ENCODE peak calls at places on chromosomes 2 and 18, in seven cellular contexts. W is PC-3, L is kidney, U is tibial artery, G is GM23248, Z is IMR-90, O is left ventricle myocardium inferior. N is an unnamed sample.
A peak's percentile ranks its signal among the peaks of the same experiment; 100 is the strongest.

GRCh38 chr2:73642338-73643018 is at the start of gene NAT8:
- DNase-seq in W (peak; percentile 28), O (no peak), L (no peak), G (no peak), Z (no peak), U (no peak), N (no peak)

GRCh38 chr2:147255812-147256211 is 589.0 kb upstream of the ACVR2A start:
- DNase-seq in Z (no peak), O (no peak), L (no peak), W (no peak), U (no peak), G (no peak), N (no peak)

GRCh38 chr2:47309952-47310800 is 92.8 kb upstream of the MSH2 start:
- DNase-seq in O (no peak), W (no peak), U (no peak), G (peak; percentile 46), Z (peak; percentile 51), L (no peak), N (no peak)

GRCh38 chr2:240349133-240350005 is 86.1 kb upstream of the GPC1 start:
- DNase-seq in Z (no peak), W (no peak), L (no peak), U (no peak), O (no peak), G (no peak), N (no peak)

GRCh38 chr18:24212939-24213338 is 74.1 kb downstream of the CABYR start:
- DNase-seq in W (peak; percentile 97), L (no peak), G (peak; percentile 77), U (no peak), O (no peak), Z (peak; percentile 96), N (no peak)

GRCh38 chr18:9535430-9535972 is 60.2 kb downstream of the RALBP1 start:
- DNase-seq in Z (peak; percentile 96), O (no peak), G (peak; percentile 97), W (peak; percentile 24), U (peak; percentile 46), L (peak; percentile 10), N (no peak)

GRCh38 chr2:206993512-206993911 is 54.2 kb downstream of the CPO start:
- DNase-seq in L (no peak), W (no peak), O (no peak), U (no peak), G (no peak), Z (peak; percentile 28), N (no peak)

GRCh38 chr2:239519081-239519920 is 118.5 kb upstream of the HDAC4 start:
- DNase-seq in L (peak; percentile 64), U (no peak), G (no peak), O (peak; percentile 60), W (no peak), Z (no peak), N (no peak)

GRCh38 chr2:134657650-134658250 is 61.0 kb downstream of the TMEM163 start:
- DNase-seq in O (no peak), Z (no peak), L (no peak), G (peak; percentile 30), U (no peak), W (peak; percentile 57), N (no peak)

GRCh38 chr2:174874081-174874480 is 109.8 kb upstream of the CHRNA1 start:
- DNase-seq in L (no peak), O (no peak), G (peak; percentile 18), W (no peak), Z (no peak), U (no peak), N (no peak)

GRCh38 chr2:186664644-186665043 is 29.2 kb upstream of the FAM171B start:
- DNase-seq in O (no peak), L (no peak), Z (no peak), G (no peak), W (no peak), U (no peak), N (no peak)

GRCh38 chr2:239182981-239183791 is 217.6 kb downstream of the HDAC4 start:
- DNase-seq in G (no peak), W (no peak), Z (no peak), O (peak; percentile 10), L (peak; percentile 66), U (peak; percentile 17), N (peak; percentile 57)

GRCh38 chr18:57881818-57882413 is 78.8 kb upstream of the ATP8B1 start:
- DNase-seq in Z (peak; percentile 86), G (peak; percentile 86), L (no peak), O (peak; percentile 37), W (peak; percentile 76), U (peak; percentile 61), N (peak; percentile 72)

GRCh38 chr2:181275643-181276070 is 181.5 kb upstream of the ITGA4 start:
- DNase-seq in W (no peak), U (no peak), Z (no peak), L (no peak), G (no peak), O (no peak), N (no peak)

GRCh38 chr2:180872256-180872655 is 108.1 kb upstream of the UBE2E3 start:
- DNase-seq in G (peak; percentile 55), W (no peak), L (no peak), U (no peak), Z (peak; percentile 53), O (no peak), N (no peak)

GRCh38 chr2:131366643-131367042 is 2.7 kb upstream of the RAB6D start:
- DNase-seq in G (no peak), W (no peak), O (no peak), Z (no peak), L (no peak), U (no peak), N (no peak)

GRCh38 chr2:178512491-178512890 is 32.2 kb downstream of the PLEKHA3 start:
- DNase-seq in W (peak; percentile 86), L (no peak), O (no peak), U (no peak), Z (peak; percentile 29), G (peak; percentile 72), N (no peak)

GRCh38 chr2:10430886-10431622 is 17.1 kb downstream of the ODC1 start:
- DNase-seq in G (no peak), O (no peak), U (no peak), Z (no peak), L (no peak), W (no peak), N (no peak)

GRCh38 chr2:176409671-176410070 is 140.4 kb downstream of the MTX2 start:
- DNase-seq in Z (no peak), G (no peak), L (no peak), U (no peak), O (no peak), W (peak; percentile 0), N (no peak)

GRCh38 chr2:67259581-67260347 is 137.4 kb upstream of the ETAA1 start:
- DNase-seq in G (peak; percentile 95), Z (peak; percentile 94), U (peak; percentile 29), W (peak; percentile 86), O (peak; percentile 32), L (no peak), N (no peak)

GRCh38 chr18:59514193-59514592 is 155.1 kb upstream of the LMAN1 start:
- DNase-seq in O (peak; percentile 72), L (peak; percentile 85), W (no peak), G (peak; percentile 59), Z (peak; percentile 73), U (peak; percentile 88), N (no peak)

GRCh38 chr2:28366149-28366495 is 26.5 kb upstream of the FOSL2 start:
- DNase-seq in O (no peak), G (no peak), W (no peak), U (no peak), Z (no peak), L (no peak), N (no peak)

GRCh38 chr2:15919716-15920444 is 20.5 kb upstream of the MYCN start:
- DNase-seq in U (no peak), G (no peak), W (peak; percentile 14), L (no peak), O (no peak), Z (no peak), N (no peak)

GRCh38 chr2:85181093-85181685 is 48.0 kb downstream of the TCF7L1 start:
- DNase-seq in U (no peak), O (no peak), W (no peak), G (no peak), Z (no peak), L (no peak), N (no peak)

GRCh38 chr18:12307871-12308385 is at the start of gene TUBB6:
- DNase-seq in U (peak; percentile 61), W (no peak), O (peak; percentile 79), L (peak; percentile 94), G (peak; percentile 95), Z (peak; percentile 81), N (peak; percentile 88)

GRCh38 chr2:188292446-188293239 is 969 bp downstream of the GULP1 start:
- DNase-seq in L (peak; percentile 94), O (peak; percentile 68), Z (peak; percentile 86), U (peak; percentile 79), W (peak; percentile 86), G (peak; percentile 80), N (peak; percentile 87)

GRCh38 chr2:207640661-207641060 is 15.5 kb upstream of the METTL21A start:
- DNase-seq in L (no peak), O (no peak), U (no peak), Z (no peak), G (no peak), W (no peak), N (no peak)

GRCh38 chr2:239945751-239946569 is 79.2 kb downstream of the NDUFA10 start:
- DNase-seq in W (no peak), O (peak; percentile 7), U (no peak), G (no peak), Z (no peak), L (peak; percentile 58), N (peak; percentile 52)

GRCh38 chr2:202529389-202529788 is 105.4 kb upstream of the FAM117B start:
- DNase-seq in L (no peak), W (peak; percentile 43), Z (peak; percentile 86), G (peak; percentile 63), O (no peak), U (no peak), N (no peak)

GRCh38 chr2:230895536-230896345 is 29.3 kb downstream of the GPR55 start:
- DNase-seq in G (no peak), W (no peak), O (no peak), U (no peak), Z (no peak), L (peak; percentile 88), N (no peak)
- H3K4me1 ChIP-seq in G (no peaks in the 10 kb centered on the region), W (no peaks in the 10 kb centered on the region), O (no peaks in the 10 kb centered on the region), U (no peaks in the 10 kb centered on the region), Z (no peaks in the 10 kb centered on the region), L (peaks cover 7% of the 10 kb centered on the region), N (no peaks in the 10 kb centered on the region)

GRCh38 chr2:22855081-22855480 is 529.9 kb upstream of the KLHL29 start:
- DNase-seq in G (no peak), L (no peak), O (no peak), Z (no peak), U (no peak), W (no peak), N (no peak)
- H3K9me3 ChIP-seq in G (no peaks in the 10 kb centered on the region), L (no peaks in the 10 kb centered on the region), O (no peaks in the 10 kb centered on the region), Z (peaks cover 7% of the 10 kb centered on the region), U (no peaks in the 10 kb centered on the region), W (peaks cover 7% of the 10 kb centered on the region), N (no peaks in the 10 kb centered on the region)

DNA sequence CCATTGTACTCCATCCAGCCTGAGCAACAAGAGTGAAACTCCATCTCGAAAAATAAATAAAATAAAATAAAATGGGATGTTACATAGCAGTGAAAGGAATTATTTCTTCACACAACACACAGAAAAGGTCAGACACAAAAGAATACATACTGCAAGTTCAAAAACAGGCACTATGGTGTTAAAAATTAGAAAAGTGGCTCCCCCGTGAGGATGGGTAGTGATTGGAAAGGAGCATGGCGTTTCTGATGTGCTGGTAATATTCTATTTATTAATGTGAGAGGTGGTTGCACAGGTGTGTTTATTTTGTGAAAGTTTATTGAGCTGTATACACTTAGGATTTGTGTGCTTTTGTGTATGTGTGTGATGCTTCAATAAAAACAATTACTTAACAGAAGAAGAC is 22.9 kb upstream of the RAB10 start:
- DNase-seq in L (no peak), W (no peak), Z (no peak), U (no peak), G (no peak), O (no peak), N (no peak)
- H3K27ac ChIP-seq in L (no peak overlapping the region), W (peak overlapping the region; percentile 98), Z (no peak overlapping the region), U (no peak overlapping the region), G (no peak overlapping the region), O (no peak overlapping the region), N (no peak overlapping the region)

GRCh38 chr2:160418398-160418765 is 75.2 kb downstream of the RBMS1 start:
- DNase-seq in Z (no peak), O (no peak), G (peak; percentile 56), W (peak; percentile 74), U (no peak), L (no peak), N (no peak)
- H3K4me1 ChIP-seq in Z (peaks cover 14% of the 10 kb centered on the region), O (peaks cover 67% of the 10 kb centered on the region), G (peaks cover 73% of the 10 kb centered on the region), W (peaks cover 64% of the 10 kb centered on the region), U (no peaks in the 10 kb centered on the region), L (no peaks in the 10 kb centered on the region), N (peaks cover 8% of the 10 kb centered on the region)